ENCODE peak calls at places on chromosomes 2 and 18, in ten cellular contexts. One of them, this sample, is unnamed.

GRCh38 chr2:126783341-126783740 is 115.3 kb upstream of the TEX51 start:
- DNase-seq in right lobe of liver: no peak
- DNase-seq in T-helper 2 cell: no peak
- DNase-seq in C1 segment of cervical spinal cord: no peak
- DNase-seq in LoVo: no peak
- DNase-seq in stimulated activated CD8-positive, alpha-beta memory T cell treated with anti-CD3 and anti-CD28 coated beads, Interleukin-12 subunit alpha, Interleukin-12 subunit beta, amount 100 ng/mL, for 1 hour: no peak
- DNase-seq in kidney tubule cell: no peak
- DNase-seq in heart right ventricle: no peak
- DNase-seq in A172: no peak
- DNase-seq in RWPE1: no peak
- DNase-seq in this sample: no peak

GRCh38 chr2:38376346-38376682 is 759 bp downstream of the ATL2 start:
- DNase-seq in RWPE1: peak; percentile 77
- DNase-seq in stimulated activated CD8-positive, alpha-beta memory T cell treated with anti-CD3 and anti-CD28 coated beads, Interleukin-12 subunit alpha, Interleukin-12 subunit beta, amount 100 ng/mL, for 1 hour: peak; percentile 14
- DNase-seq in kidney tubule cell: peak; percentile 82
- DNase-seq in heart right ventricle: no peak
- DNase-seq in C1 segment of cervical spinal cord: peak; percentile 60
- DNase-seq in T-helper 2 cell: peak; percentile 22
- DNase-seq in A172: peak; percentile 70
- DNase-seq in right lobe of liver: no peak
- DNase-seq in LoVo: peak; percentile 78
- DNase-seq in this sample: no peak

GRCh38 chr2:176540995-176541394 is 271.8 kb downstream of the MTX2 start:
- DNase-seq in kidney tubule cell: no peak
- DNase-seq in right lobe of liver: no peak
- DNase-seq in C1 segment of cervical spinal cord: no peak
- DNase-seq in heart right ventricle: no peak
- DNase-seq in RWPE1: no peak
- DNase-seq in stimulated activated CD8-positive, alpha-beta memory T cell treated with anti-CD3 and anti-CD28 coated beads, Interleukin-12 subunit alpha, Interleukin-12 subunit beta, amount 100 ng/mL, for 1 hour: no peak
- DNase-seq in A172: no peak
- DNase-seq in LoVo: no peak
- DNase-seq in T-helper 2 cell: no peak
- DNase-seq in this sample: no peak

GRCh38 chr2:23712756-23713151 is 214.2 kb downstream of the ATAD2B start:
- DNase-seq in kidney tubule cell: no peak
- DNase-seq in heart right ventricle: no peak
- DNase-seq in right lobe of liver: no peak
- DNase-seq in T-helper 2 cell: no peak
- DNase-seq in C1 segment of cervical spinal cord: no peak
- DNase-seq in stimulated activated CD8-positive, alpha-beta memory T cell treated with anti-CD3 and anti-CD28 coated beads, Interleukin-12 subunit alpha, Interleukin-12 subunit beta, amount 100 ng/mL, for 1 hour: no peak
- DNase-seq in RWPE1: no peak
- DNase-seq in A172: no peak
- DNase-seq in LoVo: no peak
- DNase-seq in this sample: no peak

GRCh38 chr2:53575606-53576360 is 191.8 kb upstream of the CHAC2 start:
- DNase-seq in kidney tubule cell: no peak
- DNase-seq in stimulated activated CD8-positive, alpha-beta memory T cell treated with anti-CD3 and anti-CD28 coated beads, Interleukin-12 subunit alpha, Interleukin-12 subunit beta, amount 100 ng/mL, for 1 hour: no peak
- DNase-seq in heart right ventricle: peak; percentile 13
- DNase-seq in A172: no peak
- DNase-seq in LoVo: no peak
- DNase-seq in right lobe of liver: no peak
- DNase-seq in C1 segment of cervical spinal cord: no peak
- DNase-seq in RWPE1: no peak
- DNase-seq in T-helper 2 cell: no peak
- DNase-seq in this sample: no peak

GRCh38 chr2:129733041-129733440 is 246.4 kb upstream of the RAB6C start:
- DNase-seq in stimulated activated CD8-positive, alpha-beta memory T cell treated with anti-CD3 and anti-CD28 coated beads, Interleukin-12 subunit alpha, Interleukin-12 subunit beta, amount 100 ng/mL, for 1 hour: no peak
- DNase-seq in C1 segment of cervical spinal cord: no peak
- DNase-seq in T-helper 2 cell: no peak
- DNase-seq in kidney tubule cell: no peak
- DNase-seq in heart right ventricle: no peak
- DNase-seq in LoVo: no peak
- DNase-seq in RWPE1: no peak
- DNase-seq in right lobe of liver: no peak
- DNase-seq in A172: no peak
- DNase-seq in this sample: no peak

GRCh38 chr2:169895294-169895985 is 68.2 kb downstream of the UBR3 start:
- DNase-seq in kidney tubule cell: peak; percentile 12
- DNase-seq in T-helper 2 cell: no peak
- DNase-seq in stimulated activated CD8-positive, alpha-beta memory T cell treated with anti-CD3 and anti-CD28 coated beads, Interleukin-12 subunit alpha, Interleukin-12 subunit beta, amount 100 ng/mL, for 1 hour: no peak
- DNase-seq in LoVo: no peak
- DNase-seq in C1 segment of cervical spinal cord: no peak
- DNase-seq in heart right ventricle: no peak
- DNase-seq in RWPE1: no peak
- DNase-seq in right lobe of liver: no peak
- DNase-seq in A172: peak; percentile 2
- DNase-seq in this sample: no peak

GRCh38 chr18:48929951-48930713 is 20.6 kb downstream of the SMAD7 start:
- DNase-seq in T-helper 2 cell: no peak
- DNase-seq in kidney tubule cell: peak; percentile 94
- DNase-seq in C1 segment of cervical spinal cord: no peak
- DNase-seq in heart right ventricle: no peak
- DNase-seq in RWPE1: no peak
- DNase-seq in LoVo: peak; percentile 79
- DNase-seq in A172: no peak
- DNase-seq in right lobe of liver: no peak
- DNase-seq in stimulated activated CD8-positive, alpha-beta memory T cell treated with anti-CD3 and anti-CD28 coated beads, Interleukin-12 subunit alpha, Interleukin-12 subunit beta, amount 100 ng/mL, for 1 hour: no peak
- DNase-seq in this sample: no peak

GRCh38 chr2:18740428-18740827 is 151.1 kb upstream of the NT5C1B start:
- DNase-seq in C1 segment of cervical spinal cord: no peak
- DNase-seq in stimulated activated CD8-positive, alpha-beta memory T cell treated with anti-CD3 and anti-CD28 coated beads, Interleukin-12 subunit alpha, Interleukin-12 subunit beta, amount 100 ng/mL, for 1 hour: no peak
- DNase-seq in heart right ventricle: peak; percentile 16
- DNase-seq in RWPE1: no peak
- DNase-seq in T-helper 2 cell: no peak
- DNase-seq in A172: peak; percentile 40
- DNase-seq in LoVo: no peak
- DNase-seq in kidney tubule cell: no peak
- DNase-seq in right lobe of liver: no peak
- DNase-seq in this sample: no peak

GRCh38 chr18:44819944-44820510 is 139.3 kb downstream of the SETBP1 start:
- DNase-seq in stimulated activated CD8-positive, alpha-beta memory T cell treated with anti-CD3 and anti-CD28 coated beads, Interleukin-12 subunit alpha, Interleukin-12 subunit beta, amount 100 ng/mL, for 1 hour: no peak
- DNase-seq in RWPE1: no peak
- DNase-seq in heart right ventricle: peak; percentile 48
- DNase-seq in T-helper 2 cell: no peak
- DNase-seq in kidney tubule cell: peak; percentile 54
- DNase-seq in C1 segment of cervical spinal cord: no peak
- DNase-seq in LoVo: no peak
- DNase-seq in A172: peak; percentile 6
- DNase-seq in right lobe of liver: peak; percentile 59
- DNase-seq in this sample: no peak

GRCh38 chr18:46676162-46676830 is 19.3 kb upstream of the LOXHD1 start:
- DNase-seq in right lobe of liver: no peak
- DNase-seq in RWPE1: peak; percentile 12
- DNase-seq in kidney tubule cell: peak; percentile 92
- DNase-seq in C1 segment of cervical spinal cord: no peak
- DNase-seq in heart right ventricle: no peak
- DNase-seq in stimulated activated CD8-positive, alpha-beta memory T cell treated with anti-CD3 and anti-CD28 coated beads, Interleukin-12 subunit alpha, Interleukin-12 subunit beta, amount 100 ng/mL, for 1 hour: no peak
- DNase-seq in LoVo: no peak
- DNase-seq in A172: peak; percentile 32
- DNase-seq in T-helper 2 cell: no peak
- DNase-seq in this sample: no peak

GRCh38 chr2:61710711-61711110 is 143.1 kb downstream of the FAM161A start:
- DNase-seq in heart right ventricle: no peak
- DNase-seq in T-helper 2 cell: no peak
- DNase-seq in stimulated activated CD8-positive, alpha-beta memory T cell treated with anti-CD3 and anti-CD28 coated beads, Interleukin-12 subunit alpha, Interleukin-12 subunit beta, amount 100 ng/mL, for 1 hour: no peak
- DNase-seq in kidney tubule cell: no peak
- DNase-seq in A172: no peak
- DNase-seq in RWPE1: no peak
- DNase-seq in LoVo: peak; percentile 15
- DNase-seq in right lobe of liver: peak; percentile 60
- DNase-seq in C1 segment of cervical spinal cord: no peak
- DNase-seq in this sample: no peak

GRCh38 chr2:18988557-18989232 is 369.7 kb downstream of the OSR1 start:
- DNase-seq in LoVo: no peak
- DNase-seq in right lobe of liver: no peak
- DNase-seq in heart right ventricle: no peak
- DNase-seq in A172: no peak
- DNase-seq in C1 segment of cervical spinal cord: no peak
- DNase-seq in RWPE1: no peak
- DNase-seq in kidney tubule cell: no peak
- DNase-seq in stimulated activated CD8-positive, alpha-beta memory T cell treated with anti-CD3 and anti-CD28 coated beads, Interleukin-12 subunit alpha, Interleukin-12 subunit beta, amount 100 ng/mL, for 1 hour: no peak
- DNase-seq in T-helper 2 cell: no peak
- DNase-seq in this sample: no peak

GRCh38 chr18:57422313-57422872 is 12.8 kb upstream of the ONECUT2 start:
- DNase-seq in LoVo: no peak
- DNase-seq in kidney tubule cell: no peak
- DNase-seq in A172: no peak
- DNase-seq in stimulated activated CD8-positive, alpha-beta memory T cell treated with anti-CD3 and anti-CD28 coated beads, Interleukin-12 subunit alpha, Interleukin-12 subunit beta, amount 100 ng/mL, for 1 hour: no peak
- DNase-seq in heart right ventricle: no peak
- DNase-seq in T-helper 2 cell: no peak
- DNase-seq in RWPE1: no peak
- DNase-seq in C1 segment of cervical spinal cord: no peak
- DNase-seq in right lobe of liver: no peak
- DNase-seq in this sample: no peak

GRCh38 chr2:182068811-182069210 is 83.2 kb downstream of the PPP1R1C start:
- DNase-seq in C1 segment of cervical spinal cord: no peak
- DNase-seq in heart right ventricle: no peak
- DNase-seq in RWPE1: peak; percentile 4
- DNase-seq in T-helper 2 cell: no peak
- DNase-seq in right lobe of liver: no peak
- DNase-seq in kidney tubule cell: no peak
- DNase-seq in stimulated activated CD8-positive, alpha-beta memory T cell treated with anti-CD3 and anti-CD28 coated beads, Interleukin-12 subunit alpha, Interleukin-12 subunit beta, amount 100 ng/mL, for 1 hour: no peak
- DNase-seq in A172: peak; percentile 4
- DNase-seq in LoVo: no peak
- DNase-seq in this sample: no peak

GRCh38 chr2:203451686-203452085 is 83.4 kb downstream of the RAPH1 start:
- DNase-seq in stimulated activated CD8-positive, alpha-beta memory T cell treated with anti-CD3 and anti-CD28 coated beads, Interleukin-12 subunit alpha, Interleukin-12 subunit beta, amount 100 ng/mL, for 1 hour: no peak
- DNase-seq in LoVo: no peak
- DNase-seq in heart right ventricle: no peak
- DNase-seq in right lobe of liver: no peak
- DNase-seq in C1 segment of cervical spinal cord: no peak
- DNase-seq in T-helper 2 cell: no peak
- DNase-seq in A172: no peak
- DNase-seq in kidney tubule cell: no peak
- DNase-seq in RWPE1: no peak
- DNase-seq in this sample: no peak

GRCh38 chr2:201411421-201411820 is 39.8 kb downstream of the TRAK2 start:
- DNase-seq in stimulated activated CD8-positive, alpha-beta memory T cell treated with anti-CD3 and anti-CD28 coated beads, Interleukin-12 subunit alpha, Interleukin-12 subunit beta, amount 100 ng/mL, for 1 hour: no peak
- DNase-seq in T-helper 2 cell: no peak
- DNase-seq in RWPE1: no peak
- DNase-seq in C1 segment of cervical spinal cord: no peak
- DNase-seq in heart right ventricle: no peak
- DNase-seq in A172: no peak
- DNase-seq in right lobe of liver: no peak
- DNase-seq in kidney tubule cell: no peak
- DNase-seq in LoVo: no peak
- DNase-seq in this sample: no peak

GRCh38 chr18:79964330-79965118 is at the start of gene HSBP1L1:
- DNase-seq in T-helper 2 cell: peak; percentile 57
- DNase-seq in kidney tubule cell: peak; percentile 83
- DNase-seq in LoVo: peak; percentile 85
- DNase-seq in right lobe of liver: peak; percentile 86
- DNase-seq in C1 segment of cervical spinal cord: no peak
- DNase-seq in stimulated activated CD8-positive, alpha-beta memory T cell treated with anti-CD3 and anti-CD28 coated beads, Interleukin-12 subunit alpha, Interleukin-12 subunit beta, amount 100 ng/mL, for 1 hour: no peak
- DNase-seq in A172: no peak
- DNase-seq in heart right ventricle: no peak
- DNase-seq in RWPE1: peak; percentile 48
- DNase-seq in this sample: peak; percentile 68

GRCh38 chr2:206670531-206671319 is 28.4 kb downstream of the FAM237A start:
- DNase-seq in A172: no peak
- DNase-seq in stimulated activated CD8-positive, alpha-beta memory T cell treated with anti-CD3 and anti-CD28 coated beads, Interleukin-12 subunit alpha, Interleukin-12 subunit beta, amount 100 ng/mL, for 1 hour: no peak
- DNase-seq in right lobe of liver: no peak
- DNase-seq in C1 segment of cervical spinal cord: no peak
- DNase-seq in T-helper 2 cell: no peak
- DNase-seq in heart right ventricle: no peak
- DNase-seq in kidney tubule cell: no peak
- DNase-seq in LoVo: no peak
- DNase-seq in RWPE1: peak; percentile 2
- DNase-seq in this sample: no peak

GRCh38 chr2:20633794-20634259 is 17.1 kb downstream of the HS1BP3 start:
- DNase-seq in T-helper 2 cell: no peak
- DNase-seq in A172: no peak
- DNase-seq in stimulated activated CD8-positive, alpha-beta memory T cell treated with anti-CD3 and anti-CD28 coated beads, Interleukin-12 subunit alpha, Interleukin-12 subunit beta, amount 100 ng/mL, for 1 hour: no peak
- DNase-seq in heart right ventricle: no peak
- DNase-seq in RWPE1: no peak
- DNase-seq in kidney tubule cell: peak; percentile 75
- DNase-seq in C1 segment of cervical spinal cord: no peak
- DNase-seq in right lobe of liver: peak; percentile 69
- DNase-seq in LoVo: no peak
- DNase-seq in this sample: no peak

This sample was measured in stimulated activated effector memory CD8-positive, alpha-beta T cell treated with anti-CD3 and anti-CD28 coated beads, Interleukin-12 subunit alpha, Interleukin-12 subunit beta, amount 100 ng/mL, for 72 hours.